ENCODE peak calls at places on chromosomes 2 and 18, in nine cellular contexts. One of them, this sample, is unnamed.
A peak's percentile ranks its signal among the peaks of the same experiment; 100 is the strongest.

GRCh38 chr2:26541401-26542193 is 63.7 kb upstream of the OTOF start:
- DNase-seq in D341Med: no peak
- DNase-seq in NCI-H2081: peak; percentile 42
- DNase-seq in T-helper 9 cell: no peak
- DNase-seq in SHP77 treated with DMSO at 0.1 percent for 48 hours: peak; percentile 84
- DNase-seq in midbrain: no peak
- DNase-seq in NCI-H1694: no peak
- DNase-seq in activated T-cell treated with anti-CD3 and anti-CD28 coated beads, Interleukin-2, amount 50 U/mL, for 72 hours: no peak
- DNase-seq in bronchial epithelial cell: no peak
- DNase-seq in this sample: no peak

GRCh38 chr18:28063181-28063790 is 113.6 kb downstream of the CDH2 start:
- DNase-seq in activated T-cell treated with anti-CD3 and anti-CD28 coated beads, Interleukin-2, amount 50 U/mL, for 72 hours: no peak
- DNase-seq in D341Med: no peak
- DNase-seq in midbrain: no peak
- DNase-seq in NCI-H2081: no peak
- DNase-seq in SHP77 treated with DMSO at 0.1 percent for 48 hours: no peak
- DNase-seq in bronchial epithelial cell: peak; percentile 31
- DNase-seq in T-helper 9 cell: no peak
- DNase-seq in NCI-H1694: no peak
- DNase-seq in this sample: no peak

GRCh38 chr2:95053543-95053942 is 28.0 kb downstream of the MAL start:
- DNase-seq in D341Med: no peak
- DNase-seq in activated T-cell treated with anti-CD3 and anti-CD28 coated beads, Interleukin-2, amount 50 U/mL, for 72 hours: peak; percentile 39
- DNase-seq in bronchial epithelial cell: no peak
- DNase-seq in T-helper 9 cell: no peak
- DNase-seq in SHP77 treated with DMSO at 0.1 percent for 48 hours: no peak
- DNase-seq in NCI-H1694: no peak
- DNase-seq in midbrain: peak; percentile 28
- DNase-seq in NCI-H2081: no peak
- DNase-seq in this sample: no peak

GRCh38 chr2:139790807-139791206 is 1010.6 kb upstream of the NXPH2 start:
- DNase-seq in NCI-H1694: no peak
- DNase-seq in activated T-cell treated with anti-CD3 and anti-CD28 coated beads, Interleukin-2, amount 50 U/mL, for 72 hours: no peak
- DNase-seq in midbrain: peak; percentile 59
- DNase-seq in T-helper 9 cell: no peak
- DNase-seq in NCI-H2081: no peak
- DNase-seq in SHP77 treated with DMSO at 0.1 percent for 48 hours: peak; percentile 3
- DNase-seq in bronchial epithelial cell: peak; percentile 50
- DNase-seq in D341Med: peak; percentile 15
- DNase-seq in this sample: no peak

GRCh38 chr2:127176371-127177311 is 43.5 kb downstream of the CYP27C1 start:
- DNase-seq in NCI-H1694: peak; percentile 26
- DNase-seq in activated T-cell treated with anti-CD3 and anti-CD28 coated beads, Interleukin-2, amount 50 U/mL, for 72 hours: no peak
- DNase-seq in D341Med: no peak
- DNase-seq in T-helper 9 cell: no peak
- DNase-seq in SHP77 treated with DMSO at 0.1 percent for 48 hours: no peak
- DNase-seq in NCI-H2081: no peak
- DNase-seq in midbrain: peak; percentile 34
- DNase-seq in bronchial epithelial cell: no peak
- DNase-seq in this sample: no peak

GRCh38 chr2:4775668-4776067 is 916.5 kb upstream of the SOX11 start:
- DNase-seq in midbrain: no peak
- DNase-seq in NCI-H1694: no peak
- DNase-seq in T-helper 9 cell: no peak
- DNase-seq in D341Med: no peak
- DNase-seq in activated T-cell treated with anti-CD3 and anti-CD28 coated beads, Interleukin-2, amount 50 U/mL, for 72 hours: no peak
- DNase-seq in bronchial epithelial cell: no peak
- DNase-seq in NCI-H2081: no peak
- DNase-seq in SHP77 treated with DMSO at 0.1 percent for 48 hours: no peak
- DNase-seq in this sample: no peak

GRCh38 chr2:48112911-48113687 is 206.8 kb upstream of the FBXO11 start:
- DNase-seq in D341Med: no peak
- DNase-seq in T-helper 9 cell: no peak
- DNase-seq in NCI-H1694: no peak
- DNase-seq in midbrain: no peak
- DNase-seq in activated T-cell treated with anti-CD3 and anti-CD28 coated beads, Interleukin-2, amount 50 U/mL, for 72 hours: no peak
- DNase-seq in bronchial epithelial cell: peak; percentile 56
- DNase-seq in NCI-H2081: no peak
- DNase-seq in SHP77 treated with DMSO at 0.1 percent for 48 hours: no peak
- DNase-seq in this sample: no peak

GRCh38 chr2:51084750-51085149 is 52.8 kb upstream of the NRXN1 start:
- DNase-seq in NCI-H2081: no peak
- DNase-seq in activated T-cell treated with anti-CD3 and anti-CD28 coated beads, Interleukin-2, amount 50 U/mL, for 72 hours: no peak
- DNase-seq in T-helper 9 cell: no peak
- DNase-seq in midbrain: no peak
- DNase-seq in D341Med: no peak
- DNase-seq in SHP77 treated with DMSO at 0.1 percent for 48 hours: no peak
- DNase-seq in NCI-H1694: no peak
- DNase-seq in bronchial epithelial cell: peak; percentile 20
- DNase-seq in this sample: no peak

GRCh38 chr18:22900558-22901183 is 32.5 kb upstream of the RBBP8 start:
- DNase-seq in NCI-H2081: no peak
- DNase-seq in T-helper 9 cell: no peak
- DNase-seq in D341Med: peak; percentile 31
- DNase-seq in SHP77 treated with DMSO at 0.1 percent for 48 hours: no peak
- DNase-seq in NCI-H1694: peak; percentile 60
- DNase-seq in midbrain: no peak
- DNase-seq in activated T-cell treated with anti-CD3 and anti-CD28 coated beads, Interleukin-2, amount 50 U/mL, for 72 hours: no peak
- DNase-seq in bronchial epithelial cell: no peak
- DNase-seq in this sample: no peak

GRCh38 chr2:222300725-222301295 is 2.0 kb upstream of the PAX3 start:
- DNase-seq in midbrain: no peak
- DNase-seq in activated T-cell treated with anti-CD3 and anti-CD28 coated beads, Interleukin-2, amount 50 U/mL, for 72 hours: no peak
- DNase-seq in SHP77 treated with DMSO at 0.1 percent for 48 hours: no peak
- DNase-seq in T-helper 9 cell: no peak
- DNase-seq in bronchial epithelial cell: no peak
- DNase-seq in NCI-H1694: no peak
- DNase-seq in NCI-H2081: no peak
- DNase-seq in D341Med: no peak
- DNase-seq in this sample: no peak

GRCh38 chr2:217420868-217421267 is 561.0 kb upstream of the TNP1 start:
- DNase-seq in SHP77 treated with DMSO at 0.1 percent for 48 hours: no peak
- DNase-seq in activated T-cell treated with anti-CD3 and anti-CD28 coated beads, Interleukin-2, amount 50 U/mL, for 72 hours: no peak
- DNase-seq in NCI-H2081: no peak
- DNase-seq in D341Med: no peak
- DNase-seq in midbrain: no peak
- DNase-seq in T-helper 9 cell: no peak
- DNase-seq in NCI-H1694: no peak
- DNase-seq in bronchial epithelial cell: no peak
- DNase-seq in this sample: no peak

GRCh38 chr2:36965751-36966369 is 476 bp downstream of the STRN start:
- DNase-seq in NCI-H2081: peak; percentile 58
- DNase-seq in midbrain: no peak
- DNase-seq in activated T-cell treated with anti-CD3 and anti-CD28 coated beads, Interleukin-2, amount 50 U/mL, for 72 hours: no peak
- DNase-seq in bronchial epithelial cell: peak; percentile 13
- DNase-seq in D341Med: peak; percentile 73
- DNase-seq in NCI-H1694: peak; percentile 14
- DNase-seq in SHP77 treated with DMSO at 0.1 percent for 48 hours: no peak
- DNase-seq in T-helper 9 cell: peak; percentile 7
- DNase-seq in this sample: no peak

GRCh38 chr2:71453404-71454220 is at the start of gene DYSF:
- DNase-seq in SHP77 treated with DMSO at 0.1 percent for 48 hours: no peak
- DNase-seq in activated T-cell treated with anti-CD3 and anti-CD28 coated beads, Interleukin-2, amount 50 U/mL, for 72 hours: no peak
- DNase-seq in midbrain: no peak
- DNase-seq in NCI-H1694: no peak
- DNase-seq in T-helper 9 cell: no peak
- DNase-seq in D341Med: peak; percentile 47
- DNase-seq in NCI-H2081: no peak
- DNase-seq in bronchial epithelial cell: peak; percentile 33
- DNase-seq in this sample: no peak

GRCh38 chr18:36786686-36787085 is 42.1 kb downstream of the TPGS2 start:
- DNase-seq in activated T-cell treated with anti-CD3 and anti-CD28 coated beads, Interleukin-2, amount 50 U/mL, for 72 hours: no peak
- DNase-seq in SHP77 treated with DMSO at 0.1 percent for 48 hours: no peak
- DNase-seq in NCI-H2081: no peak
- DNase-seq in D341Med: no peak
- DNase-seq in bronchial epithelial cell: peak; percentile 50
- DNase-seq in midbrain: no peak
- DNase-seq in T-helper 9 cell: no peak
- DNase-seq in NCI-H1694: no peak
- DNase-seq in this sample: no peak

GRCh38 chr2:19688059-19688458 is 213.7 kb downstream of the TTC32 start:
- DNase-seq in T-helper 9 cell: no peak
- DNase-seq in midbrain: no peak
- DNase-seq in SHP77 treated with DMSO at 0.1 percent for 48 hours: no peak
- DNase-seq in activated T-cell treated with anti-CD3 and anti-CD28 coated beads, Interleukin-2, amount 50 U/mL, for 72 hours: no peak
- DNase-seq in NCI-H1694: no peak
- DNase-seq in bronchial epithelial cell: no peak
- DNase-seq in D341Med: no peak
- DNase-seq in NCI-H2081: no peak
- DNase-seq in this sample: no peak

GRCh38 chr2:224691563-224691962 is 24.6 kb downstream of the CCDC195 start:
- DNase-seq in bronchial epithelial cell: no peak
- DNase-seq in NCI-H1694: no peak
- DNase-seq in SHP77 treated with DMSO at 0.1 percent for 48 hours: no peak
- DNase-seq in D341Med: no peak
- DNase-seq in activated T-cell treated with anti-CD3 and anti-CD28 coated beads, Interleukin-2, amount 50 U/mL, for 72 hours: no peak
- DNase-seq in T-helper 9 cell: no peak
- DNase-seq in midbrain: no peak
- DNase-seq in NCI-H2081: no peak
- DNase-seq in this sample: no peak

GRCh38 chr2:85893428-85894258 is 4.9 kb upstream of the ST3GAL5 start:
- DNase-seq in SHP77 treated with DMSO at 0.1 percent for 48 hours: no peak
- DNase-seq in NCI-H2081: no peak
- DNase-seq in D341Med: no peak
- DNase-seq in midbrain: no peak
- DNase-seq in T-helper 9 cell: no peak
- DNase-seq in activated T-cell treated with anti-CD3 and anti-CD28 coated beads, Interleukin-2, amount 50 U/mL, for 72 hours: no peak
- DNase-seq in bronchial epithelial cell: peak; percentile 96
- DNase-seq in NCI-H1694: no peak
- DNase-seq in this sample: no peak

GRCh38 chr18:48308027-48308635 is 101.1 kb downstream of the ZBTB7C start:
- DNase-seq in NCI-H2081: no peak
- DNase-seq in SHP77 treated with DMSO at 0.1 percent for 48 hours: no peak
- DNase-seq in NCI-H1694: no peak
- DNase-seq in activated T-cell treated with anti-CD3 and anti-CD28 coated beads, Interleukin-2, amount 50 U/mL, for 72 hours: no peak
- DNase-seq in T-helper 9 cell: no peak
- DNase-seq in D341Med: no peak
- DNase-seq in midbrain: no peak
- DNase-seq in bronchial epithelial cell: peak; percentile 85
- DNase-seq in this sample: no peak

GRCh38 chr2:47652041-47652713 is 130.8 kb upstream of the MSH6 start:
- DNase-seq in activated T-cell treated with anti-CD3 and anti-CD28 coated beads, Interleukin-2, amount 50 U/mL, for 72 hours: no peak
- DNase-seq in bronchial epithelial cell: no peak
- DNase-seq in T-helper 9 cell: no peak
- DNase-seq in SHP77 treated with DMSO at 0.1 percent for 48 hours: no peak
- DNase-seq in NCI-H2081: no peak
- DNase-seq in midbrain: no peak
- DNase-seq in NCI-H1694: no peak
- DNase-seq in D341Med: no peak
- DNase-seq in this sample: no peak

GRCh38 chr2:191895743-191896142 is 48.9 kb upstream of the CAVIN2 start:
- DNase-seq in NCI-H1694: no peak
- DNase-seq in activated T-cell treated with anti-CD3 and anti-CD28 coated beads, Interleukin-2, amount 50 U/mL, for 72 hours: no peak
- DNase-seq in NCI-H2081: no peak
- DNase-seq in midbrain: no peak
- DNase-seq in SHP77 treated with DMSO at 0.1 percent for 48 hours: no peak
- DNase-seq in bronchial epithelial cell: no peak
- DNase-seq in D341Med: no peak
- DNase-seq in T-helper 9 cell: no peak
- DNase-seq in this sample: no peak

GRCh38 chr2:39504790-39505335 is 67.8 kb upstream of the MAP4K3 start:
- DNase-seq in NCI-H1694: no peak
- DNase-seq in bronchial epithelial cell: peak; percentile 93
- DNase-seq in activated T-cell treated with anti-CD3 and anti-CD28 coated beads, Interleukin-2, amount 50 U/mL, for 72 hours: no peak
- DNase-seq in D341Med: no peak
- DNase-seq in SHP77 treated with DMSO at 0.1 percent for 48 hours: no peak
- DNase-seq in NCI-H2081: no peak
- DNase-seq in T-helper 9 cell: no peak
- DNase-seq in midbrain: no peak
- DNase-seq in this sample: no peak

GRCh38 chr2:216888907-216889622 is 29.2 kb upstream of the TNP1 start:
- DNase-seq in T-helper 9 cell: no peak
- DNase-seq in NCI-H1694: no peak
- DNase-seq in bronchial epithelial cell: peak; percentile 15
- DNase-seq in NCI-H2081: no peak
- DNase-seq in activated T-cell treated with anti-CD3 and anti-CD28 coated beads, Interleukin-2, amount 50 U/mL, for 72 hours: no peak
- DNase-seq in D341Med: no peak
- DNase-seq in midbrain: no peak
- DNase-seq in SHP77 treated with DMSO at 0.1 percent for 48 hours: no peak
- DNase-seq in this sample: no peak

GRCh38 chr18:12325726-12326245 is 17.7 kb downstream of the TUBB6 start:
- DNase-seq in D341Med: no peak
- DNase-seq in SHP77 treated with DMSO at 0.1 percent for 48 hours: no peak
- DNase-seq in NCI-H1694: no peak
- DNase-seq in activated T-cell treated with anti-CD3 and anti-CD28 coated beads, Interleukin-2, amount 50 U/mL, for 72 hours: no peak
- DNase-seq in T-helper 9 cell: no peak
- DNase-seq in bronchial epithelial cell: no peak
- DNase-seq in midbrain: no peak
- DNase-seq in NCI-H2081: no peak
- DNase-seq in this sample: no peak

GRCh38 chr18:10399465-10399864 is 55.0 kb upstream of the APCDD1 start:
- DNase-seq in NCI-H2081: no peak
- DNase-seq in activated T-cell treated with anti-CD3 and anti-CD28 coated beads, Interleukin-2, amount 50 U/mL, for 72 hours: no peak
- DNase-seq in SHP77 treated with DMSO at 0.1 percent for 48 hours: no peak
- DNase-seq in midbrain: no peak
- DNase-seq in T-helper 9 cell: no peak
- DNase-seq in D341Med: no peak
- DNase-seq in bronchial epithelial cell: no peak
- DNase-seq in NCI-H1694: no peak
- DNase-seq in this sample: no peak

GRCh38 chr2:28430790-28431418 is 38.2 kb downstream of the FOSL2 start:
- DNase-seq in NCI-H1694: no peak
- DNase-seq in SHP77 treated with DMSO at 0.1 percent for 48 hours: no peak
- DNase-seq in midbrain: no peak
- DNase-seq in D341Med: no peak
- DNase-seq in bronchial epithelial cell: no peak
- DNase-seq in activated T-cell treated with anti-CD3 and anti-CD28 coated beads, Interleukin-2, amount 50 U/mL, for 72 hours: no peak
- DNase-seq in T-helper 9 cell: no peak
- DNase-seq in NCI-H2081: no peak
- DNase-seq in this sample: no peak

GRCh38 chr18:74230922-74231714 is 60.6 kb downstream of the CYB5A start:
- DNase-seq in T-helper 9 cell: no peak
- DNase-seq in D341Med: no peak
- DNase-seq in NCI-H2081: no peak
- DNase-seq in NCI-H1694: no peak
- DNase-seq in midbrain: no peak
- DNase-seq in bronchial epithelial cell: peak; percentile 62
- DNase-seq in activated T-cell treated with anti-CD3 and anti-CD28 coated beads, Interleukin-2, amount 50 U/mL, for 72 hours: no peak
- DNase-seq in SHP77 treated with DMSO at 0.1 percent for 48 hours: no peak
- DNase-seq in this sample: no peak

GRCh38 chr2:201942525-201942924 is 91.1 kb upstream of the FZD7 start:
- DNase-seq in SHP77 treated with DMSO at 0.1 percent for 48 hours: no peak
- DNase-seq in NCI-H2081: no peak
- DNase-seq in midbrain: no peak
- DNase-seq in NCI-H1694: no peak
- DNase-seq in D341Med: no peak
- DNase-seq in bronchial epithelial cell: no peak
- DNase-seq in T-helper 9 cell: no peak
- DNase-seq in activated T-cell treated with anti-CD3 and anti-CD28 coated beads, Interleukin-2, amount 50 U/mL, for 72 hours: no peak
- DNase-seq in this sample: no peak

GRCh38 chr2:68456198-68456597 is 10.9 kb downstream of the FBXO48 start:
- DNase-seq in bronchial epithelial cell: no peak
- DNase-seq in T-helper 9 cell: no peak
- DNase-seq in SHP77 treated with DMSO at 0.1 percent for 48 hours: no peak
- DNase-seq in midbrain: no peak
- DNase-seq in NCI-H2081: no peak
- DNase-seq in activated T-cell treated with anti-CD3 and anti-CD28 coated beads, Interleukin-2, amount 50 U/mL, for 72 hours: no peak
- DNase-seq in NCI-H1694: no peak
- DNase-seq in D341Med: no peak
- DNase-seq in this sample: no peak

GRCh38 chr2:190780594-190780993 is 100.0 kb upstream of the GLS start:
- DNase-seq in bronchial epithelial cell: no peak
- DNase-seq in SHP77 treated with DMSO at 0.1 percent for 48 hours: no peak
- DNase-seq in activated T-cell treated with anti-CD3 and anti-CD28 coated beads, Interleukin-2, amount 50 U/mL, for 72 hours: no peak
- DNase-seq in midbrain: no peak
- DNase-seq in D341Med: no peak
- DNase-seq in T-helper 9 cell: no peak
- DNase-seq in NCI-H1694: no peak
- DNase-seq in NCI-H2081: no peak
- DNase-seq in this sample: no peak

GRCh38 chr2:54879598-54880355 is 156.3 kb downstream of the EML6 start:
- DNase-seq in D341Med: peak; percentile 70
- DNase-seq in activated T-cell treated with anti-CD3 and anti-CD28 coated beads, Interleukin-2, amount 50 U/mL, for 72 hours: no peak
- DNase-seq in bronchial epithelial cell: no peak
- DNase-seq in midbrain: no peak
- DNase-seq in SHP77 treated with DMSO at 0.1 percent for 48 hours: no peak
- DNase-seq in T-helper 9 cell: no peak
- DNase-seq in NCI-H1694: peak; percentile 91
- DNase-seq in NCI-H2081: peak; percentile 16
- DNase-seq in this sample: no peak

GRCh38 chr2:17539993-17540812 is at the start of gene VSNL1:
- DNase-seq in T-helper 9 cell: no peak
- DNase-seq in SHP77 treated with DMSO at 0.1 percent for 48 hours: no peak
- DNase-seq in activated T-cell treated with anti-CD3 and anti-CD28 coated beads, Interleukin-2, amount 50 U/mL, for 72 hours: no peak
- DNase-seq in midbrain: peak; percentile 56
- DNase-seq in NCI-H1694: peak; percentile 78
- DNase-seq in D341Med: peak; percentile 64
- DNase-seq in NCI-H2081: peak; percentile 52
- DNase-seq in bronchial epithelial cell: peak; percentile 86
- DNase-seq in this sample: peak; percentile 92

This sample was measured in NCI-H1930.